ENCODE peak calls at places on chromosomes 2 and 18, in nine cellular contexts. D, N, G, Z, C, L, R, B and X are unnamed samples.

GRCh38 chr2:83238111-83238510 is 1221.0 kb downstream of the SUCLG1 start:
- DNase-seq in D (no peak), N (no peak), G (no peak), Z (no peak), C (no peak), L (no peak), R (no peak), B (no peak), X (no peak)

GRCh38 chr2:187982668-187983067 is 309.0 kb upstream of the GULP1 start:
- DNase-seq in D (no peak), N (no peak), G (no peak), Z (no peak), C (peak; percentile 92), L (peak; percentile 19), R (no peak), B (peak; percentile 51), X (no peak)

GRCh38 chr2:199309973-199310372 is 147.8 kb downstream of the SATB2 start:
- DNase-seq in D (no peak), N (peak; percentile 88), G (no peak), Z (no peak), C (no peak), L (peak; percentile 98), R (no peak), B (no peak), X (no peak)

GRCh38 chr2:203900298-203900697 is 32.7 kb downstream of the CTLA4 start:
- DNase-seq in D (no peak), N (no peak), G (no peak), Z (no peak), C (no peak), L (no peak), R (no peak), B (no peak), X (no peak)

GRCh38 chr18:23244431-23244830 is 109.1 kb downstream of the CABLES1 start:
- DNase-seq in D (no peak), N (peak; percentile 68), G (no peak), Z (no peak), C (no peak), L (peak; percentile 96), R (no peak), B (no peak), X (peak; percentile 48)

GRCh38 chr2:873651-874580 is 76.7 kb upstream of the SNTG2 start:
- DNase-seq in D (no peak), N (no peak), G (no peak), Z (peak; percentile 76), C (no peak), L (no peak), R (no peak), B (no peak), X (peak; percentile 91)

GRCh38 chr2:74333175-74333574 is 10.0 kb downstream of the SLC4A5 start:
- DNase-seq in D (peak; percentile 45), N (peak; percentile 68), G (no peak), Z (no peak), C (peak; percentile 31), L (peak; percentile 66), R (no peak), B (no peak), X (no peak)

GRCh38 chr18:62064361-62064760 is 122.5 kb downstream of the PIGN start:
- DNase-seq in D (no peak), N (no peak), G (no peak), Z (no peak), C (no peak), L (no peak), R (no peak), B (no peak), X (no peak)

GRCh38 chr2:165074884-165075283 is 119.6 kb upstream of the SLC38A11 start:
- DNase-seq in D (no peak), N (no peak), G (no peak), Z (no peak), C (no peak), L (no peak), R (no peak), B (no peak), X (no peak)

GRCh38 chr2:105410554-105410953 is 11.7 kb upstream of the FHL2 start:
- DNase-seq in D (no peak), N (no peak), G (no peak), Z (no peak), C (peak; percentile 62), L (no peak), R (no peak), B (no peak), X (no peak)

GRCh38 chr2:211328126-211328525 is 771.7 kb downstream of the CPS1 start:
- DNase-seq in D (no peak), N (no peak), G (no peak), Z (no peak), C (no peak), L (no peak), R (no peak), B (no peak), X (no peak)

GRCh38 chr2:62396880-62397279 is 109.1 kb downstream of the TMEM17 start:
- DNase-seq in D (no peak), N (no peak), G (no peak), Z (no peak), C (no peak), L (no peak), R (no peak), B (no peak), X (no peak)

GRCh38 chr2:68753318-68753717 is 18.7 kb downstream of the ARHGAP25 start:
- DNase-seq in D (no peak), N (no peak), G (no peak), Z (no peak), C (no peak), L (no peak), R (peak; percentile 32), B (no peak), X (no peak)

GRCh38 chr2:213995400-213996105 is 415.3 kb upstream of the VWC2L start:
- DNase-seq in D (no peak), N (no peak), G (no peak), Z (no peak), C (peak; percentile 94), L (no peak), R (no peak), B (peak; percentile 96), X (no peak)

GRCh38 chr2:99278793-99279291 is 22.2 kb downstream of the LYG1 start:
- DNase-seq in D (no peak), N (no peak), G (no peak), Z (no peak), C (peak; percentile 92), L (no peak), R (no peak), B (peak; percentile 94), X (no peak)

GRCh38 chr18:23182606-23183005 is 47.3 kb downstream of the CABLES1 start:
- DNase-seq in D (no peak), N (no peak), G (no peak), Z (no peak), C (no peak), L (no peak), R (no peak), B (no peak), X (no peak)

GRCh38 chr2:145258903-145259579 is 739.1 kb upstream of the ZEB2 start:
- DNase-seq in D (peak; percentile 72), N (no peak), G (no peak), Z (no peak), C (peak; percentile 12), L (no peak), R (peak; percentile 11), B (no peak), X (no peak)

GRCh38 chr2:144890828-144891227 is 370.9 kb upstream of the ZEB2 start:
- DNase-seq in D (no peak), N (no peak), G (no peak), Z (no peak), C (peak; percentile 35), L (peak; percentile 77), R (no peak), B (no peak), X (no peak)

GRCh38 chr2:181891258-181891965 is at the start of gene ITPRID2:
- DNase-seq in D (peak; percentile 78), N (peak; percentile 79), G (peak; percentile 96), Z (peak; percentile 96), C (peak; percentile 89), L (peak; percentile 94), R (peak; percentile 59), B (peak; percentile 49), X (peak; percentile 53)

GRCh38 chr18:13823707-13824395 is at the start of gene MC5R:
- DNase-seq in D (peak; percentile 74), N (peak; percentile 63), G (peak; percentile 90), Z (peak; percentile 87), C (peak; percentile 25), L (peak; percentile 73), R (peak; percentile 72), B (no peak), X (no peak)

GRCh38 chr2:239826786-239827510 is 198.2 kb downstream of the NDUFA10 start:
- DNase-seq in D (peak; percentile 5), N (no peak), G (no peak), Z (peak; percentile 57), C (no peak), L (no peak), R (peak; percentile 4), B (no peak), X (peak; percentile 5)

GRCh38 chr18:78762753-78763152 is 216.9 kb upstream of the SALL3 start:
- DNase-seq in D (no peak), N (no peak), G (no peak), Z (no peak), C (no peak), L (no peak), R (no peak), B (no peak), X (no peak)

GRCh38 chr2:95159690-95160449 is at the start of gene ZNF514:
- DNase-seq in D (peak; percentile 81), N (peak; percentile 76), G (peak; percentile 87), Z (peak; percentile 92), C (peak; percentile 64), L (peak; percentile 85), R (peak; percentile 71), B (no peak), X (peak; percentile 27)

GRCh38 chr18:27985800-27986199 is 191.1 kb downstream of the CDH2 start:
- DNase-seq in D (no peak), N (no peak), G (no peak), Z (no peak), C (no peak), L (no peak), R (no peak), B (no peak), X (no peak)

GRCh38 chr2:58920001-58920400 is 678.9 kb upstream of the FANCL start:
- DNase-seq in D (no peak), N (no peak), G (no peak), Z (no peak), C (peak; percentile 68), L (no peak), R (no peak), B (no peak), X (no peak)

GRCh38 chr2:191696960-191697359 is 19.0 kb downstream of the NABP1 start:
- DNase-seq in D (no peak), N (no peak), G (no peak), Z (no peak), C (no peak), L (no peak), R (no peak), B (no peak), X (no peak)

GRCh38 chr2:166211079-166211478 is 83.3 kb upstream of the SCN1A start:
- DNase-seq in D (no peak), N (no peak), G (no peak), Z (no peak), C (no peak), L (no peak), R (no peak), B (no peak), X (no peak)

GRCh38 chr2:1373794-1374193 is 39.5 kb upstream of the TPO start:
- DNase-seq in D (no peak), N (no peak), G (no peak), Z (no peak), C (no peak), L (no peak), R (no peak), B (no peak), X (no peak)

GRCh38 chr2:3522851-3523481 is 3.6 kb upstream of the ADI1 start:
- DNase-seq in D (no peak), N (peak; percentile 71), G (no peak), Z (no peak), C (peak; percentile 61), L (peak; percentile 84), R (no peak), B (no peak), X (no peak)

GRCh38 chr2:33238111-33238510 is 238.3 kb upstream of the RASGRP3 start:
- DNase-seq in D (no peak), N (no peak), G (no peak), Z (no peak), C (peak; percentile 94), L (no peak), R (no peak), B (peak; percentile 62), X (no peak)

GRCh38 chr2:9310390-9310789 is 103.8 kb downstream of the ASAP2 start:
- DNase-seq in D (no peak), N (no peak), G (no peak), Z (peak; percentile 90), C (peak; percentile 82), L (no peak), R (no peak), B (peak; percentile 77), X (no peak)